ENCODE peak calls at places on chromosomes 1 and 21, in four cellular contexts. One of them, this sample, is unnamed.

GRCh38 chr1:153798468-153798780 is 23.2 kb downstream of the SLC27A3 start:
- DNase-seq in mammary epithelial cell: no peak
- DNase-seq in fibroblast of lung: no peak
- DNase-seq in PC-3: no peak
- DNase-seq in this sample: no peak

GRCh38 chr1:212595229-212595628 is 13.3 kb upstream of the ATF3 start:
- DNase-seq in mammary epithelial cell: no peak
- DNase-seq in fibroblast of lung: no peak
- DNase-seq in PC-3: no peak
- DNase-seq in this sample: no peak

GRCh38 chr1:40819101-40819500 is 35.5 kb downstream of the KCNQ4 start:
- DNase-seq in mammary epithelial cell: no peak
- DNase-seq in fibroblast of lung: no peak
- DNase-seq in PC-3: no peak
- DNase-seq in this sample: no peak

GRCh38 chr1:3283849-3284248 is 170.6 kb upstream of the ARHGEF16 start:
- DNase-seq in mammary epithelial cell: no peak
- DNase-seq in fibroblast of lung: no peak
- DNase-seq in PC-3: peak
- DNase-seq in this sample: no peak

GRCh38 chr1:102434421-102434820 is 437.7 kb upstream of the OLFM3 start:
- DNase-seq in mammary epithelial cell: peak
- DNase-seq in fibroblast of lung: no peak
- DNase-seq in PC-3: peak
- DNase-seq in this sample: no peak

GRCh38 chr1:53390261-53390660 is 62.4 kb upstream of the LRP8 start:
- DNase-seq in mammary epithelial cell: no peak
- DNase-seq in fibroblast of lung: no peak
- DNase-seq in PC-3: no peak
- DNase-seq in this sample: no peak

GRCh38 chr1:21072721-21073120 is 104.0 kb downstream of the EIF4G3 start:
- DNase-seq in mammary epithelial cell: no peak
- DNase-seq in fibroblast of lung: peak
- DNase-seq in PC-3: no peak
- DNase-seq in this sample: no peak

GRCh38 chr1:221118938-221119320 is 239.7 kb downstream of the HLX start:
- DNase-seq in mammary epithelial cell: no peak
- DNase-seq in fibroblast of lung: no peak
- DNase-seq in PC-3: no peak
- DNase-seq in this sample: no peak

GRCh38 chr1:117569956-117570355 is 35.9 kb upstream of the TENT5C start:
- DNase-seq in mammary epithelial cell: no peak
- DNase-seq in fibroblast of lung: no peak
- DNase-seq in PC-3: no peak
- DNase-seq in this sample: no peak

GRCh38 chr1:245701631-245702030 is 546.8 kb downstream of the KIF26B start:
- DNase-seq in mammary epithelial cell: no peak
- DNase-seq in fibroblast of lung: no peak
- DNase-seq in PC-3: no peak
- DNase-seq in this sample: no peak

GRCh38 chr1:9230869-9231533 is 3.6 kb upstream of the H6PD start:
- DNase-seq in mammary epithelial cell: peak
- DNase-seq in fibroblast of lung: no peak
- DNase-seq in PC-3: no peak
- DNase-seq in this sample: no peak

GRCh38 chr1:24267003-24267402 is 52.2 kb upstream of the GRHL3 start:
- DNase-seq in mammary epithelial cell: no peak
- DNase-seq in fibroblast of lung: no peak
- DNase-seq in PC-3: peak
- DNase-seq in this sample: no peak

GRCh38 chr1:223707270-223708000 is 4.9 kb upstream of the CAPN2 start:
- DNase-seq in mammary epithelial cell: peak
- DNase-seq in fibroblast of lung: peak
- DNase-seq in PC-3: peak
- DNase-seq in this sample: peak

GRCh38 chr21:26801524-26801923 is 43.7 kb downstream of the ADAMTS1 start:
- DNase-seq in mammary epithelial cell: no peak
- DNase-seq in fibroblast of lung: peak
- DNase-seq in PC-3: no peak
- DNase-seq in this sample: no peak

GRCh38 chr1:163068716-163069115 is 445 bp upstream of the RGS4 start:
- DNase-seq in mammary epithelial cell: no peak
- DNase-seq in fibroblast of lung: peak
- DNase-seq in PC-3: peak
- DNase-seq in this sample: no peak

GRCh38 chr1:72285074-72285425 is 2.7 kb upstream of the NEGR1 start:
- DNase-seq in mammary epithelial cell: no peak
- DNase-seq in fibroblast of lung: no peak
- DNase-seq in PC-3: no peak
- DNase-seq in this sample: no peak

GRCh38 chr1:90851711-90852050 is 134.6 kb upstream of the BARHL2 start:
- DNase-seq in mammary epithelial cell: no peak
- DNase-seq in fibroblast of lung: no peak
- DNase-seq in PC-3: no peak
- DNase-seq in this sample: no peak

GRCh38 chr1:10973552-10973951 is 38.9 kb upstream of the TARDBP start:
- DNase-seq in mammary epithelial cell: peak
- DNase-seq in fibroblast of lung: peak
- DNase-seq in PC-3: no peak
- DNase-seq in this sample: peak

GRCh38 chr1:156845055-156845952 is 13.6 kb downstream of the INSRR start:
- DNase-seq in mammary epithelial cell: no peak
- DNase-seq in fibroblast of lung: no peak
- DNase-seq in PC-3: no peak
- DNase-seq in this sample: no peak

GRCh38 chr1:7497107-7497637 is 273.9 kb upstream of the VAMP3 start:
- DNase-seq in mammary epithelial cell: no peak
- DNase-seq in fibroblast of lung: no peak
- DNase-seq in PC-3: no peak
- DNase-seq in this sample: no peak

GRCh38 chr1:10643607-10644306 is 152.7 kb downstream of the CASZ1 start:
- DNase-seq in mammary epithelial cell: no peak
- DNase-seq in fibroblast of lung: no peak
- DNase-seq in PC-3: no peak
- DNase-seq in this sample: no peak

GRCh38 chr21:26709090-26709489 is 136.0 kb upstream of the CYYR1 start:
- DNase-seq in mammary epithelial cell: peak
- DNase-seq in fibroblast of lung: peak
- DNase-seq in PC-3: peak
- DNase-seq in this sample: no peak

GRCh38 chr1:147545133-147545532 is 3.8 kb downstream of the BCL9 start:
- DNase-seq in mammary epithelial cell: peak
- DNase-seq in fibroblast of lung: peak
- DNase-seq in PC-3: peak
- DNase-seq in this sample: peak

GRCh38 chr1:192474080-192474683 is 101.4 kb upstream of the RGS1 start:
- DNase-seq in mammary epithelial cell: peak
- DNase-seq in fibroblast of lung: no peak
- DNase-seq in PC-3: peak
- DNase-seq in this sample: no peak

GRCh38 chr1:111738436-111739221 is 566 bp downstream of the INKA2 start:
- DNase-seq in mammary epithelial cell: peak
- DNase-seq in fibroblast of lung: peak
- DNase-seq in PC-3: peak
- DNase-seq in this sample: no peak

GRCh38 chr1:88697503-88697902 is 13.4 kb downstream of the PKN2 start:
- DNase-seq in mammary epithelial cell: no peak
- DNase-seq in fibroblast of lung: peak
- DNase-seq in PC-3: no peak
- DNase-seq in this sample: no peak

GRCh38 chr1:70222716-70223235 is 1.6 kb downstream of the SRSF11 start:
- DNase-seq in mammary epithelial cell: no peak
- DNase-seq in fibroblast of lung: no peak
- DNase-seq in PC-3: no peak
- DNase-seq in this sample: no peak
- H3K9ac ChIP-seq in mammary epithelial cell: peak
- H3K9ac ChIP-seq in fibroblast of lung: peak
- H3K9ac ChIP-seq in PC-3: peak
- H3K9ac ChIP-seq in this sample: peak

GRCh38 chr1:32754282-32755097 is 51.9 kb upstream of the SYNC start:
- DNase-seq in mammary epithelial cell: peak
- DNase-seq in fibroblast of lung: peak
- DNase-seq in PC-3: peak
- DNase-seq in this sample: no peak
- TF ChIP-seq EZH2 in mammary epithelial cell: no peak
- TF ChIP-seq EZH2 in fibroblast of lung: peak
- TF ChIP-seq EZH2 in PC-3: no peak
- TF ChIP-seq EZH2 in this sample: no peak

GRCh38 chr1:79472067-79472656 is 465.6 kb upstream of the ADGRL4 start:
- DNase-seq in mammary epithelial cell: no peak
- DNase-seq in fibroblast of lung: no peak
- DNase-seq in PC-3: no peak
- DNase-seq in this sample: no peak
- H2AFZ ChIP-seq in mammary epithelial cell: no peak
- H2AFZ ChIP-seq in fibroblast of lung: no peak
- H2AFZ ChIP-seq in PC-3: no peak
- H2AFZ ChIP-seq in this sample: no peak

GRCh38 chr1:52142220-52143153 is 598 bp downstream of the ZFYVE9 start:
- DNase-seq in mammary epithelial cell: peak
- DNase-seq in fibroblast of lung: peak
- DNase-seq in PC-3: peak
- DNase-seq in this sample: no peak

GRCh38 chr1:52141513-52142219 is at the start of gene ZFYVE9:
- DNase-seq in mammary epithelial cell: peak
- DNase-seq in fibroblast of lung: peak
- DNase-seq in PC-3: peak
- DNase-seq in this sample: no peak

GRCh38 chr1:52145137-52145536 is 3.2 kb downstream of the ZFYVE9 start:
- DNase-seq in mammary epithelial cell: no peak
- DNase-seq in fibroblast of lung: no peak
- DNase-seq in PC-3: no peak
- DNase-seq in this sample: no peak

GRCh38 chr1:52139817-52140540 is 1.9 kb upstream of the ZFYVE9 start:
- DNase-seq in mammary epithelial cell: peak
- DNase-seq in fibroblast of lung: peak
- DNase-seq in PC-3: peak
- DNase-seq in this sample: peak

GRCh38 chr1:52140633-52141512 is 1.0 kb upstream of the ZFYVE9 start:
- DNase-seq in mammary epithelial cell: peak
- DNase-seq in fibroblast of lung: no peak
- DNase-seq in PC-3: no peak
- DNase-seq in this sample: no peak
- H3K9ac ChIP-seq in mammary epithelial cell: peak
- H3K9ac ChIP-seq in fibroblast of lung: no peak
- H3K9ac ChIP-seq in PC-3: peak
- H3K9ac ChIP-seq in this sample: peak

DNA sequence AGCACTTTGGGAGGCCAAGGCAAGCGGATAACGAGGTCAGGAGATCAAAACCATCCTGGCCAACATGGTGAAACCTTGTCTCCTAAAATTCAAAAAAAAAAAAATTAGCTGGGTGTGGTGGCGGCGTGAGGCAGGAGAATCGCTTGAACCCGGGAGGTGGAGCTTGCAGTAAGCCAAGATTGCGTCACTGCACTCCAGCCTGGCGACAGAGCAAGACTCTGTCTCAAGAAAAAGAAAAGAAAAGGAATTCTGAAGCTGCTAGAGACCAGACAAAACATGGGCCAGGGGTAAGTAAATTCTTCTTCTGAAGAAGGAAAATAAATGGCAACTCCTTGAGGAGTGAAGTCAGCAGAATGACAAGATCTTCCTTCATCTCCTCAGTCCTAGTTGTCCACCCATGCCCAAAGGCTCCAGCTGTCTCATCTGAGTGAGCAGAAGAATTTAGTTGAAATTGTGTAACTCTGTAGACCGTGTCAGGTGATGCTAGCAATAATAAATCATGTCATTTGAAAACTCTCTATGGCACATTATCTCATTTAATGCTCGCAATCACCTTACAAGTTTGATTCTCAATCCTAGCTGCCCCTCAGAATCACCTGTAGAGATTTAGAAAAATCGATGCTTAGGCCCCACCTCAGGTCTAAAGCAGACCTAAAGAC is 14.3 kb downstream of the PDZK1 start:
- DNase-seq in mammary epithelial cell: no peak
- DNase-seq in fibroblast of lung: no peak
- DNase-seq in PC-3: no peak
- DNase-seq in this sample: no peak
- TF ChIP-seq EZH2 in mammary epithelial cell: no peak
- TF ChIP-seq EZH2 in fibroblast of lung: no peak
- TF ChIP-seq EZH2 in PC-3: no peak
- TF ChIP-seq EZH2 in this sample: no peak